ENCODE peak calls at places on chromosomes 2 and 18, in nine cellular contexts. T is left ventricle myocardium inferior, S is MM.1S, Q is upper lobe of right lung, D is IMR-90, M is transverse colon, O is heart left ventricle, C is hepatocyte, N is stomach. B is an unnamed sample. For H3K27me3 and H3K4me1, the result is how much of the 10 kb centered on the place peaks cover.

GRCh38 chr2:207993141-207993763 is 32.1 kb downstream of the PLEKHM3 start:
- DNase-seq in T (no peak), S (no peak), Q (no peak), D (peak), M (no peak), O (no peak), C (no peak), N (no peak), B (no peak)

GRCh38 chr2:25349397-25349796 is 7.7 kb upstream of the DNMT3A start:
- DNase-seq in T (no peak), S (no peak), Q (no peak), D (peak), M (peak), O (no peak), C (no peak), N (no peak), B (no peak)

GRCh38 chr2:54015809-54016703 is 45.3 kb upstream of the PSME4 start:
- DNase-seq in T (no peak), S (no peak), Q (no peak), D (peak), M (no peak), O (no peak), C (peak), N (no peak), B (peak)

GRCh38 chr2:144117079-144117478 is 402.8 kb downstream of the ZEB2 start:
- DNase-seq in T (no peak), S (no peak), Q (no peak), D (no peak), M (no peak), O (no peak), C (no peak), N (no peak), B (no peak)

GRCh38 chr2:48519608-48520007 is 10.3 kb upstream of the STON1 start:
- DNase-seq in T (no peak), S (no peak), Q (no peak), D (no peak), M (no peak), O (no peak), C (no peak), N (no peak), B (no peak)

GRCh38 chr2:45207105-45207504 is 197.9 kb upstream of the SIX2 start:
- DNase-seq in T (no peak), S (no peak), Q (no peak), D (no peak), M (no peak), O (no peak), C (no peak), N (no peak), B (no peak)

GRCh38 chr2:121532347-121532766 is 1.7 kb downstream of the RNU4ATAC start:
- DNase-seq in T (no peak), S (no peak), Q (no peak), D (peak), M (no peak), O (no peak), C (no peak), N (no peak), B (no peak)

GRCh38 chr2:128638311-128638710 is 319.6 kb upstream of the HS6ST1 start:
- DNase-seq in T (no peak), S (no peak), Q (peak), D (no peak), M (no peak), O (no peak), C (no peak), N (peak), B (no peak)

GRCh38 chr2:60759654-60760053 is 3.6 kb downstream of the PAPOLG start:
- DNase-seq in T (no peak), S (no peak), Q (no peak), D (no peak), M (no peak), O (no peak), C (no peak), N (no peak), B (no peak)

GRCh38 chr2:179238027-179238426 is 26.6 kb downstream of the SESTD1 start:
- DNase-seq in T (no peak), S (no peak), Q (no peak), D (no peak), M (no peak), O (no peak), C (no peak), N (no peak), B (no peak)

GRCh38 chr18:58180738-58181353 is 136.8 kb downstream of the NEDD4L start:
- DNase-seq in T (no peak), S (peak), Q (no peak), D (peak), M (peak), O (no peak), C (peak), N (peak), B (peak)

GRCh38 chr2:39523308-39524044 is 86.4 kb upstream of the MAP4K3 start:
- DNase-seq in T (no peak), S (no peak), Q (no peak), D (peak), M (no peak), O (no peak), C (no peak), N (no peak), B (no peak)

GRCh38 chr18:27250471-27250870 is 65.4 kb upstream of the CHST9 start:
- DNase-seq in T (no peak), S (no peak), Q (no peak), D (no peak), M (no peak), O (no peak), C (no peak), N (no peak), B (no peak)

GRCh38 chr2:219125225-219125885 is 35.3 kb downstream of the NHEJ1 start:
- DNase-seq in T (peak), S (no peak), Q (peak), D (peak), M (peak), O (no peak), C (peak), N (peak), B (peak)

GRCh38 chr18:61743775-61744531 is 148.9 kb downstream of the RNF152 start:
- DNase-seq in T (peak), S (no peak), Q (no peak), D (peak), M (no peak), O (peak), C (no peak), N (no peak), B (peak)

GRCh38 chr2:191018663-191019119 is 4.7 kb upstream of the STAT1 start:
- DNase-seq in T (no peak), S (no peak), Q (no peak), D (no peak), M (no peak), O (no peak), C (no peak), N (no peak), B (no peak)

GRCh38 chr2:236168110-236169067 is at the start of gene GBX2:
- DNase-seq in T (no peak), S (no peak), Q (peak), D (peak), M (peak), O (no peak), C (peak), N (no peak), B (no peak)

GRCh38 chr2:236170678-236171212 is 2.6 kb upstream of the GBX2 start:
- DNase-seq in T (no peak), S (no peak), Q (peak), D (no peak), M (no peak), O (no peak), C (no peak), N (no peak), B (no peak)

GRCh38 chr2:236167297-236168109 is 683 bp downstream of the GBX2 start:
- DNase-seq in T (no peak), S (no peak), Q (peak), D (peak), M (no peak), O (no peak), C (peak), N (no peak), B (no peak)

GRCh38 chr2:236169741-236170654 is 1.8 kb upstream of the GBX2 start:
- DNase-seq in T (no peak), S (no peak), Q (peak), D (no peak), M (no peak), O (no peak), C (no peak), N (no peak), B (no peak)

DNA sequence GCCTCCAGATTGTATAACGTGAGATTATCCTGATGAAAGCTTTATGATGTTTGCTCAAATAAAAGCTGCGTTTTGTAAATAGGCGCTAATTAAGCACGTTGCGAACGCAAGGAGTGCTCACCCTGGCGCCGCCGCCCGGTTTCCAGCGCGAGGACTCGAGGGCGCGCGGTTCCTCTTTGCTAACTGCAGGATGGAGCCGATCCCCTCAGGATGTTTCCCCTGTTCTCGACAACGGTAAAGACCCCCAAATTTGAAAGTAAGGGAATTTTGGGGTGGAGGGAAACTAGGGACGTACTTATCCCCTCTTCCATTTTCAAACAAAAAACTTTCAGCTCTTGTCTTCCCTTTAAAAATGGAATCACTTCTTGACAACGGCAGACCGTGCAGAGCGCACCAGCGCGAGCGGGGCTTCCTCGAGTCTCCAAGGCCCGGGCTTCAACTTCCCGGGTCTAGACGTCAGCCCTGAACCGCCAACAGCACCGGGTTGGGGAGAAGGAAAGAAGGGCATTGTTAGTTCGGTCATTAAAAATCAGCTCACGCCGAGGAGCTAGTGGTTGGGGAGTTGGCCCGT is 1.1 kb upstream of the GBX2 start:
- DNase-seq in T (no peak), S (no peak), Q (peak), D (no peak), M (no peak), O (no peak), C (no peak), N (no peak), B (no peak)
- H3K27me3 ChIP-seq in T (half or more), S (half or more), Q (half or more), D (half or more), M (half or more), O (half or more), C (half or more), N (half or more), B (half or more)

DNA sequence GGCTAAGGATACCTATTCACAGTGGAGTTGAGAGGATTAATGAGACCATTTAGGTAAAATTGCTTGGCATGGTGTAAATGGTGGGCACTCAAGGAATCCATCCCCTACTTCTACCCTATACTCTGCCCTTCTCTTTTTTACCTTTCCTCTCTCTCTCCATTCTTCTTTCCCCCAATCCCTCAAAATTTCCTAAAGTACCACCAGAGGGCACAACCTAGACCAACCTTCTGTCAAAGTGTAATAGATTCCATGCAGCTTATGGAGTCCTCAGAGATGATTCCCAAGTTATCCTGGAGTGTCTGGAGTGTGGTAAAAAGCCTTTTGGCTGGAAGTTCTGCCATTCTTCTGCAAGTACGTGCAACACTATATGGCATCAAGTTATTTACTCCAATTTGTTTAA is 33.0 kb upstream of the CCDC195 start:
- DNase-seq in T (no peak), S (no peak), Q (no peak), D (no peak), M (no peak), O (no peak), C (no peak), N (no peak), B (no peak)
- TF ChIP-seq CTCF in T (no peak), S (no peak), Q (no peak), D (no peak), M (no peak), O (no peak), C (peak), N (no peak), B (no peak)

DNA sequence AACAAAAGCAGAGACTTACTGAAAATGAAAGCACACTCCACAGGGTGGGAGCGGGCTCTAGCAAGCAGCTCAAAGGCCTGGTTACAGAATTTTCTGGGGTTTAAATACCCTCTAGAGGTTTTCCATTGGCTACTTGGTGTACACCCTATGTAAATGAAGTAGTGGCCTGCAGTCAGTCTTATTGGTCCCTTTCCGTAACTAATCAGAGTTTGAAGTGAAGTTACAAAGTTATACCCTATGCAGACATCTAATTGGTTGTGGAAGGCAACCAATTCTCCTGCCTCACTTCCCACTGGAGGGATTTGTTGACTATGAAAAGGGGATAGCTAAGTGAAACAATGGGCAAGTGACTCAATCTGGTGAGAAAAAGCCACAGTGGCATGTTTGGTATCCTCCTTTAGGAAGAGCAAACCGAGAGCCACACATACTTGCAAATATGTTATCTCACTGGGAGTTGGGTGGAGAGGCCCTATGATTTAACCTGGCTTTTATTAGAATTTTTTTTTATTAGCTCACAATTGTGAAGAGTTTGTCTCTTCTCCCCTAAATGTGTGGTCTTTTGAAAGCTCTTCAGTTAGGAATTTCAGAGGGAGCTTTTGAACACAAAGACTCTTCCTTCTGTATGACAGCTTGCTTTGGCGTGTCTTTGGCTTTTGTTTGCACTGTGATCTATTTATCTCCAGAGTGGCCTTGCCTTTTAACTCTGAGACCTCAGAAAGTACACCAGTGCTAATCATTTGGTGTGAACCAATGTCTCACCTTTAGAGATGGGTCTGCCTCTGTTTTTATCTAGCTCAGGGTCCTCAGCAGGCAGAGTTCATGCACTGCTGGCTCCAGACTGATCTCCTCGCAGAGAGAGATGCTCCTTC is 69.6 kb downstream of the MAP4K4 start:
- DNase-seq in T (no peak), S (no peak), Q (no peak), D (peak), M (no peak), O (no peak), C (no peak), N (no peak), B (no peak)
- H3K4me1 ChIP-seq in T (half or more), S (under half), Q (half or more), D (under half), M (half or more), O (half or more), C (half or more), N (half or more), B (under half)

DNA sequence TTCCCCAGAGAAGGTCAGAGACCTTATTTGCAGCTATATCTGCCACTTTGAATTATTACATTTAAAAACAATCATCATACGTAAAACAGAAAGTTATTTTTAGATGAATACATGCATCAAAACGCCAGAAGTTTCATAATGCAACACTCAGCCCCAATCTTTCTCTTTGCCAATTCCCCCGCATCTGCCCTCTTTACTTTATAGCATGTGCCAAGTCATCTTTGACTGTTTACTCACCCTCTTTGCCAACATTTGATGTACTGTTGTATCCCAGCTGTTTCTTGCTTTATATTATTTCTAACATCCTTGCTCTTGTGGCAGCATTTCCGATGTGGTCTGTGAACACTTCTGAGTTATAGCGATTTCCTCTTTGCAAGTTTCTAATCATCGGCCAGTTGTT is 86.2 kb downstream of the CRIM1 start:
- DNase-seq in T (no peak), S (no peak), Q (no peak), D (peak), M (no peak), O (no peak), C (no peak), N (no peak), B (no peak)
- H3K27me3 ChIP-seq in T (under half), S (under half), Q (under half), D (under half), M (under half), O (under half), C (under half), N (under half), B (under half)

GRCh38 chr18:47263197-47263827 is 11.9 kb upstream of the SKOR2 start:
- DNase-seq in T (no peak), S (no peak), Q (no peak), D (no peak), M (no peak), O (no peak), C (no peak), N (no peak), B (no peak)
- TF ChIP-seq CTCF in T (no peak), S (no peak), Q (no peak), D (no peak), M (no peak), O (no peak), C (peak), N (no peak), B (no peak)

GRCh38 chr2:84882415-84882738 is 1.5 kb upstream of the TRABD2A start:
- DNase-seq in T (no peak), S (no peak), Q (no peak), D (no peak), M (no peak), O (no peak), C (no peak), N (no peak), B (no peak)
- H3K4me1 ChIP-seq in T (under half), S (under half), Q (under half), D (under half), M (under half), O (under half), C (under half), N (under half), B (under half)

GRCh38 chr2:64405476-64406406 is 48.2 kb upstream of the LGALSL start:
- DNase-seq in T (no peak), S (no peak), Q (no peak), D (peak), M (peak), O (no peak), C (no peak), N (no peak), B (peak)
- H3K27me3 ChIP-seq in T (under half), S (under half), Q (under half), D (under half), M (under half), O (under half), C (under half), N (under half), B (under half)

GRCh38 chr2:133884739-133885381 is 316.6 kb upstream of the NCKAP5 start:
- DNase-seq in T (no peak), S (peak), Q (no peak), D (peak), M (no peak), O (no peak), C (no peak), N (no peak), B (no peak)
- TF ChIP-seq CTCF in T (peak), S (peak), Q (peak), D (peak), M (no peak), O (peak), C (peak), N (no peak), B (no peak)

B was measured in uterus.